ENCODE peak calls at places on chromosomes 13 and 19, in six cellular contexts. O is astrocyte; W is breast epithelium; C is CD8-positive, alpha-beta memory T cell; U is upper lobe of left lung; B is Peyer's patch. D is an unnamed sample. For H3K4me1, the result is how much of the 10 kb centered on the place peaks cover.

GRCh38 chr13:86486582-86486981 is 687.4 kb upstream of the SLITRK6 start:
- DNase-seq in C (no peak), O (no peak), B (no peak), W (no peak), U (no peak), D (no peak)

GRCh38 chr19:1851581-1852293 is 3.5 kb upstream of the REXO1 start:
- DNase-seq in C (peak), B (no peak), W (no peak), O (no peak), U (no peak), D (peak)

GRCh38 chr13:20637811-20638210 is 65.7 kb upstream of the IL17D start:
- DNase-seq in O (no peak), B (no peak), C (no peak), U (no peak), W (no peak), D (no peak)

GRCh38 chr13:22648325-22648758 is 532.4 kb upstream of the SGCG start:
- DNase-seq in O (no peak), W (no peak), U (peak), C (no peak), B (no peak), D (no peak)

GRCh38 chr13:80671773-80672172 is 330.8 kb upstream of the SPRY2 start:
- DNase-seq in O (no peak), B (no peak), U (no peak), C (no peak), W (no peak), D (no peak)

GRCh38 chr13:34931572-34931971 is 10.5 kb upstream of the NBEA start:
- DNase-seq in W (no peak), O (no peak), C (no peak), B (no peak), U (no peak), D (no peak)

GRCh38 chr19:58097783-58098681 is at the start of gene ZSCAN18:
- DNase-seq in C (peak), B (peak), U (peak), W (peak), O (peak), D (peak)

GRCh38 chr19:2724148-2724557 is 3.0 kb upstream of the DIRAS1 start:
- DNase-seq in B (no peak), O (no peak), W (no peak), U (no peak), C (no peak), D (no peak)

GRCh38 chr19:47353307-47353712 is 4.2 kb downstream of the DHX34 start:
- DNase-seq in B (peak), U (no peak), C (no peak), W (no peak), O (no peak), D (no peak)

GRCh38 chr19:35127871-35128270 is 7.0 kb downstream of the LGI4 start:
- DNase-seq in B (no peak), O (no peak), W (no peak), C (no peak), U (no peak), D (no peak)

GRCh38 chr13:37158481-37158880 is 53.0 kb upstream of the CSNK1A1L start:
- DNase-seq in O (no peak), W (no peak), C (no peak), U (no peak), B (no peak), D (no peak)

GRCh38 chr19:50344661-50345318 is 15.6 kb upstream of the KCNC3 start:
- DNase-seq in U (no peak), O (no peak), W (no peak), C (no peak), B (peak), D (no peak)

GRCh38 chr13:31046711-31047279 is 114.3 kb downstream of the TEX26 start:
- DNase-seq in C (no peak), O (peak), B (peak), U (peak), W (no peak), D (no peak)

GRCh38 chr19:35843676-35844481 is 8.4 kb downstream of the NPHS1 start:
- DNase-seq in C (no peak), W (no peak), O (no peak), U (no peak), B (no peak), D (no peak)

GRCh38 chr13:37540228-37540627 is 58.3 kb downstream of the POSTN start:
- DNase-seq in U (no peak), W (no peak), O (peak), C (no peak), B (no peak), D (no peak)

GRCh38 chr19:45947926-45948325 is 25.7 kb downstream of the NOVA2 start:
- DNase-seq in C (no peak), B (no peak), O (peak), W (no peak), U (no peak), D (no peak)

GRCh38 chr13:67042556-67042955 is 187.6 kb downstream of the PCDH9 start:
- DNase-seq in C (no peak), O (no peak), B (no peak), W (no peak), U (no peak), D (no peak)

GRCh38 chr19:23305555-23305954 is 55.4 kb upstream of the ZNF724 start:
- DNase-seq in U (no peak), C (no peak), B (no peak), O (no peak), W (no peak), D (no peak)

GRCh38 chr19:39126593-39127187 is 1.1 kb downstream of the PAK4 start:
- DNase-seq in W (no peak), U (peak), O (peak), B (peak), C (peak), D (no peak)

GRCh38 chr19:16330811-16331690 is 6.4 kb downstream of the KLF2 start:
- DNase-seq in O (no peak), W (no peak), U (no peak), B (no peak), C (peak), D (no peak)

GRCh38 chr19:30153326-30154210 is 211.5 kb downstream of the URI1 start:
- DNase-seq in O (no peak), U (no peak), B (no peak), W (no peak), C (no peak), D (no peak)

GRCh38 chr13:81012031-81012430 is 671.1 kb upstream of the SPRY2 start:
- DNase-seq in W (no peak), O (no peak), U (no peak), C (no peak), B (no peak), D (no peak)

GRCh38 chr19:8370176-8371010 is 6.4 kb downstream of the ANGPTL4 start:
- DNase-seq in B (no peak), O (no peak), W (no peak), U (no peak), C (no peak), D (no peak)

GRCh38 chr19:4844348-4845179 is 13.1 kb upstream of the TICAM1 start:
- DNase-seq in C (no peak), B (no peak), W (no peak), O (no peak), U (no peak), D (no peak)
- H3K27ac ChIP-seq in C (no peak), B (no peak), W (no peak), O (no peak), U (peak), D (no peak)

DNA sequence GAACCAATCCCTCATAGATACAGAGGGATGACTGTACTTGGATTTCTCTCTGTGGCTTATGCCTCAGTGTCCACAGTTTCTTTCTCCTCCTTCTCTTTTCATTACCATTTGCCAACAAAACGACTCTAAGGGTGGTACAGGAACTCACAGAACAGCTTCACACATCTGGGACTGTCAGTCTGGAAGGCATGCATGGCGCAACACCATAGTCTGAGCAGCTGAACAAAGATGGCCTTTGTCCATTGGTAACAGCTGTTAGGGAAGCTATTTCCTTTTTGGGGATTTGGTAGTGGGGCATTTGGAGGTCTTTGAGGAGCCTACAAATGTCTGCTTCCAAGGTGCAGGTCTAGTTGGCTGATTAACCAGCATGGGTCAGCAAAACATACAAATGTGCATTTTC is 81.4 kb upstream of the PCDH8 start:
- DNase-seq in U (no peak), O (no peak), B (no peak), C (no peak), W (no peak), D (no peak)
- H3K4me1 ChIP-seq in U (under half), O (under half), B (under half), C (under half), W (under half), D (under half)

GRCh38 chr19:10620786-10621185 is 4.6 kb upstream of the SLC44A2 start:
- DNase-seq in O (no peak), B (no peak), C (no peak), U (no peak), W (no peak), D (no peak)

GRCh38 chr19:10625762-10626138 is 397 bp downstream of the SLC44A2 start:
- DNase-seq in C (no peak), O (no peak), B (no peak), U (no peak), W (no peak), D (no peak)

GRCh38 chr19:10621966-10622365 is 3.4 kb upstream of the SLC44A2 start:
- DNase-seq in C (no peak), B (no peak), W (no peak), O (no peak), U (no peak), D (no peak)

GRCh38 chr19:10624585-10624984 is 768 bp upstream of the SLC44A2 start:
- DNase-seq in B (peak), W (no peak), O (no peak), C (peak), U (no peak), D (no peak)

GRCh38 chr19:10625003-10625761 is at the start of gene SLC44A2:
- DNase-seq in W (peak), U (peak), C (no peak), O (peak), B (peak), D (no peak)
- H3K4me3 ChIP-seq in W (peak), U (peak), C (no peak), O (peak), B (peak), D (no peak)

GRCh38 chr19:40611096-40611495 is 9.9 kb downstream of the LTBP4 start:
- DNase-seq in C (no peak), W (no peak), U (peak), O (no peak), B (peak), D (no peak)

GRCh38 chr19:40614595-40615411 is 13.6 kb downstream of the LTBP4 start:
- DNase-seq in C (no peak), B (peak), W (no peak), O (peak), U (peak), D (peak)

GRCh38 chr19:40611900-40612698 is 10.9 kb downstream of the LTBP4 start:
- DNase-seq in O (no peak), B (no peak), W (no peak), U (no peak), C (no peak), D (no peak)

GRCh38 chr19:40613669-40614594 is 12.8 kb downstream of the LTBP4 start:
- DNase-seq in B (peak), W (peak), O (peak), C (peak), U (peak), D (peak)

DNA sequence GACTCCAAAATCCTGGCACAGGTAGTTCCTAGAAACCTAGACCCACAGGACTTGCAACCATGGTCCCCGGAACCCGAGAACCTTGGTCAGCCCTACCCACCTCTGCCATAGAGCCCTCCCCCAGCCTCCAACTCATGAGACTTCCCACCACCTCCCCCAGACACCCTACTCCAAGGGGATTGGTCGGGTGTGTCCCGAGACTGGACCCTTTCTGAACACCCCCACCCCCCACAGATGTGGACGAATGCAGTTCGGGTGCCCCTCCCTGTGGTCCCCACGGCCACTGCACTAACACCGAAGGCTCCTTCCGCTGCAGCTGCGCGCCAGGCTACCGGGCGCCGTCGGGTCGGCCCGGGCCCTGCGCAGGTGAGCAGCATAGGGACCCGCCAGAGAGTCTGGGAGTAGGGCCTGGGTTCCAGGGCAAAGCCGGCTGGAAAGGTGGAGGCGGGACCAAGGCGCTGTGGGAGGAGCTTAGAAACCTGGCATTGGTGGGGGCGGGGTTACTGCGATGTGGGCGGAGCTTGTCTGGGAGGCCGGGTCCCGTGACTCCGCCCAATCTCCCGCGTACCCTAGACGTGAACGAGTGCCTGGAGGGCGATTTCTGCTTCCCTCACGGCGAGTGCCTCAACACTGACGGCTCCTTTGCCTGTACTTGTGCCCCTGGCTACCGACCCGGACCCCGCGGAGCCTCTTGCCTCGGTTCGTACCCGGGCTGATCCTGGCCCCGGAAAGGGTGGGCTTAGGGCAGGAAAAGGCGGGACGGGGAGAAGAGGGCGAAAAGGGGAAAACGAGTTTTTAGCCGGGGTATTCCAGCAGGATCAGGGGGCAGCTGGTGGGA is 11.9 kb downstream of the LTBP4 start:
- DNase-seq in C (peak), W (no peak), U (peak), B (peak), O (no peak), D (peak)
- H3K27ac ChIP-seq in C (peak), W (peak), U (peak), B (peak), O (peak), D (peak)

GRCh38 chr19:7348587-7349230 is at the start of gene ARHGEF18:
- DNase-seq in C (peak), B (peak), O (no peak), W (no peak), U (peak), D (peak)

GRCh38 chr19:7346488-7346971 is 2.2 kb upstream of the ARHGEF18 start:
- DNase-seq in W (no peak), O (no peak), B (peak), C (no peak), U (no peak), D (no peak)

GRCh38 chr19:7349961-7350711 is 1.4 kb downstream of the ARHGEF18 start:
- DNase-seq in B (peak), W (no peak), C (peak), U (no peak), O (no peak), D (peak)

GRCh38 chr19:7351861-7352260 is 3.1 kb downstream of the ARHGEF18 start:
- DNase-seq in O (no peak), B (no peak), C (no peak), W (no peak), U (no peak), D (no peak)

GRCh38 chr19:7349231-7349591 is 474 bp downstream of the ARHGEF18 start:
- DNase-seq in U (no peak), B (no peak), O (no peak), C (no peak), W (no peak), D (no peak)
- H3K4me1 ChIP-seq in U (under half), B (under half), O (under half), C (half or more), W (under half), D (half or more)

GRCh38 chr13:113904411-113904810 is 40.5 kb upstream of the GAS6 start:
- DNase-seq in C (no peak), B (peak), U (peak), W (peak), O (no peak), D (no peak)
- H3K4me3 ChIP-seq in C (no peak), B (no peak), U (no peak), W (no peak), O (no peak), D (no peak)

GRCh38 chr19:48717059-48717395 is 2.5 kb downstream of the MAMSTR start:
- DNase-seq in U (no peak), B (no peak), O (no peak), W (no peak), C (no peak), D (no peak)
- H3K27ac ChIP-seq in U (no peak), B (no peak), O (no peak), W (peak), C (no peak), D (no peak)

D was measured in CD8-positive, alpha-beta T cell.